ENCODE peak calls at places on chromosomes 5 and 9, in eight cellular contexts. V is suprapubic skin, E is GM12892, W is esophagus muscularis mucosa, M is GM12891, G is transverse colon, F is HCT116, N is sigmoid colon. J is an unnamed sample.

GRCh38 chr9:98207606-98208005 is 15.2 kb upstream of the CORO2A start:
- DNase-seq in N (no peak), G (no peak), F (no peak), M (no peak), E (no peak), W (no peak), V (no peak), J (no peak)

GRCh38 chr5:157116483-157116954 is 7.7 kb upstream of the HAVCR2 start:
- DNase-seq in M (no peak), G (no peak), V (no peak), E (peak), W (no peak), F (no peak), N (no peak), J (no peak)

GRCh38 chr5:141889282-141889871 is 11.2 kb upstream of the PCDH1 start:
- DNase-seq in V (no peak), N (no peak), F (no peak), E (no peak), M (no peak), G (no peak), W (no peak), J (no peak)

GRCh38 chr9:134052491-134052890 is 15.3 kb downstream of the BRD3 start:
- DNase-seq in E (no peak), M (no peak), F (no peak), N (peak), G (no peak), V (no peak), W (no peak), J (no peak)

GRCh38 chr5:175384724-175385552 is 59.0 kb downstream of the DRD1 start:
- DNase-seq in F (no peak), N (no peak), E (no peak), G (no peak), W (peak), V (no peak), M (no peak), J (no peak)

GRCh38 chr9:79362100-79363081 is 209.4 kb upstream of the TLE4 start:
- DNase-seq in E (no peak), G (no peak), N (no peak), W (no peak), F (no peak), M (no peak), V (no peak), J (no peak)

GRCh38 chr5:74310386-74310785 is 330.1 kb downstream of the ENC1 start:
- DNase-seq in E (no peak), F (no peak), V (no peak), M (no peak), N (no peak), G (no peak), W (no peak), J (no peak)

GRCh38 chr5:142156839-142157463 is 48.4 kb downstream of the NDFIP1 start:
- DNase-seq in G (no peak), V (no peak), F (no peak), N (no peak), M (no peak), E (no peak), W (no peak), J (no peak)

GRCh38 chr9:134175808-134176598 is 11.6 kb upstream of the RNU6ATAC start:
- DNase-seq in N (no peak), E (no peak), F (no peak), V (peak), W (no peak), M (no peak), G (no peak), J (no peak)

GRCh38 chr9:137467161-137467581 is 8.0 kb upstream of the NSMF start:
- DNase-seq in E (no peak), G (no peak), V (no peak), W (no peak), F (no peak), N (no peak), M (no peak), J (no peak)
- TF ChIP-seq POLR2AphosphoS5 in E (no peak), G (no peak), V (no peak), W (no peak), F (no peak), N (no peak), M (no peak), J (no peak)

GRCh38 chr9:88536951-88537742 is 2.2 kb downstream of the NXNL2 start:
- DNase-seq in G (no peak), F (no peak), M (no peak), W (no peak), N (no peak), V (no peak), E (no peak), J (no peak)

GRCh38 chr9:88535932-88536324 is 950 bp downstream of the NXNL2 start:
- DNase-seq in M (no peak), N (peak), E (no peak), F (no peak), W (no peak), G (no peak), V (peak), J (no peak)

GRCh38 chr9:88534456-88535225 is at the start of gene NXNL2:
- DNase-seq in M (no peak), W (peak), N (peak), G (peak), E (no peak), V (peak), F (peak), J (no peak)

GRCh38 chr9:88533951-88534455 is 975 bp upstream of the NXNL2 start:
- DNase-seq in M (no peak), V (no peak), G (peak), F (no peak), N (peak), E (no peak), W (no peak), J (no peak)

DNA sequence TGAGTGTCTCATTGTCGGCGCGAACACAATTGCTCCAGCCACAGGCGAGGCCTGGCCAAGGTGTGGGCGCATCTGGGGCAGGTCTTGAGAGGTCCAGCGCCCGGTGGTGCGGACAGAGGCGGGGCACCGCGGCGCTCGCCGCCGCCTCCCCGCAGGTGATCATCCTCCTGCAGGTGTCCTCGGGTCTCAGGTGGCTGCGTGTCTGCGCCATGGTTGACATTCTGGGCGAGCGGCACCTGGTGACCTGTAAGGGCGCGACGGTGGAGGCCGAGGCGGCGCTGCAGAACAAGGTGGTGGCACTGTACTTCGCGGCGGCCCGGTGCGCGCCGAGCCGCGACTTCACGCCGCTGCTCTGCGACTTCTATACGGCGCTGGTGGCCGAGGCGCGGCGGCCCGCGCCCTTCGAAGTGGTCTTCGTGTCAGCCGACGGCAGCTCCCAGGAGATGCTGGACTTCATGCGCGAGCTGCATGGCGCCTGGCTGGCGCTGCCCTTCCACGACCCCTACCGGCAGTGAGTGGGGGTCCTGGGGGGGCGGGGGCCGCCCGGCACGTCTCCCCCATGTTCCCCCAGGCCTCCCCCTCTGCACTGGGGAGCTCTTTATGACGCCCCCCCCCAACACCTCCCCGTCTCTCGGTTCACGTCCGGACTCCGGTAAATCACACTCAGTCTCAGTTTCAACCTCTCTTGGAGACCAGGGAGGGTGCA is 401 bp downstream of the NXNL2 start:
- DNase-seq in M (no peak), W (no peak), N (no peak), E (no peak), G (peak), V (no peak), F (no peak), J (no peak)
- TF ChIP-seq POLR2AphosphoS5 in M (no peak), W (no peak), N (no peak), E (no peak), G (no peak), V (no peak), F (no peak), J (no peak)

GRCh38 chr5:26649000-26649399 is 389.4 kb downstream of the CDH9 start:
- DNase-seq in F (no peak), V (no peak), N (no peak), M (no peak), G (no peak), E (no peak), W (no peak), J (no peak)

DNA sequence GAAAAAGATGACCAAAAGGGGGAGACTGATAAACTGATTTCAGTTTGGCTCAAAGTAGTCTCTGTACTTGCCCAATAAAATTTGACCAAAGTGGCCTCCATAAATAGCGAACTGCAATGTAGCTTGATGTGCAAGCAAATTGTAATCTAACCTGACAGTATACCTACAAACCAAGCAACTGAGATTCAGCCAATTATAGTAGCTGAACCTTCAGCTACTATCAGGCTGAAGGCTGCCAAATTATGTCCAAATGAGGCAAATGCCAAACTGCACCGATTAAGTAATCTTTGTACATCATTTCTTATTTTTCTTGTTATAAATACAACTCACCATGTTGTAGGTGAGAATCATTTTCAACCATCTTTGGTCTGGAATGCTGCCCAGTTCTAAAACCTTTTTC is 390.6 kb downstream of the CDH9 start:
- DNase-seq in G (no peak), V (no peak), F (no peak), N (no peak), E (no peak), M (no peak), W (no peak), J (no peak)
- TF ChIP-seq POLR2AphosphoS5 in G (no peak), V (no peak), F (no peak), N (no peak), E (no peak), M (no peak), W (no peak), J (no peak)

GRCh38 chr9:99387416-99387815 is 165.3 kb downstream of the SEC61B start:
- DNase-seq in G (no peak), V (no peak), W (no peak), M (no peak), E (no peak), F (no peak), N (no peak), J (no peak)
- TF ChIP-seq POLR2AphosphoS5 in G (no peak), V (no peak), W (no peak), M (no peak), E (no peak), F (no peak), N (no peak), J (no peak)

GRCh38 chr9:89476546-89476945 is 21.4 kb downstream of the SEMA4D start:
- DNase-seq in N (peak), F (no peak), V (no peak), G (no peak), M (no peak), E (no peak), W (no peak), J (no peak)

GRCh38 chr9:89471390-89471789 is 26.5 kb downstream of the SEMA4D start:
- DNase-seq in E (no peak), M (no peak), V (no peak), G (no peak), F (no peak), N (peak), W (no peak), J (no peak)

GRCh38 chr9:89475891-89476440 is 21.9 kb downstream of the SEMA4D start:
- DNase-seq in G (no peak), V (no peak), M (no peak), F (no peak), E (no peak), N (peak), W (no peak), J (no peak)

GRCh38 chr9:89474939-89475338 is 23.0 kb downstream of the SEMA4D start:
- DNase-seq in M (no peak), F (no peak), N (peak), V (no peak), W (no peak), G (no peak), E (no peak), J (no peak)

GRCh38 chr9:89473762-89474469 is 24.0 kb downstream of the SEMA4D start:
- DNase-seq in W (no peak), E (no peak), V (no peak), M (no peak), F (no peak), N (peak), G (no peak), J (no peak)
- TF ChIP-seq POLR2AphosphoS5 in W (no peak), E (no peak), V (no peak), M (no peak), F (no peak), N (no peak), G (peak), J (no peak)

GRCh38 chr9:16729656-16730055 is 140.8 kb downstream of the BNC2 start:
- DNase-seq in M (no peak), V (no peak), F (no peak), G (no peak), W (no peak), N (no peak), E (no peak), J (no peak)
- TF ChIP-seq POLR2AphosphoS5 in M (no peak), V (no peak), F (no peak), G (no peak), W (peak), N (no peak), E (no peak), J (no peak)

DNA sequence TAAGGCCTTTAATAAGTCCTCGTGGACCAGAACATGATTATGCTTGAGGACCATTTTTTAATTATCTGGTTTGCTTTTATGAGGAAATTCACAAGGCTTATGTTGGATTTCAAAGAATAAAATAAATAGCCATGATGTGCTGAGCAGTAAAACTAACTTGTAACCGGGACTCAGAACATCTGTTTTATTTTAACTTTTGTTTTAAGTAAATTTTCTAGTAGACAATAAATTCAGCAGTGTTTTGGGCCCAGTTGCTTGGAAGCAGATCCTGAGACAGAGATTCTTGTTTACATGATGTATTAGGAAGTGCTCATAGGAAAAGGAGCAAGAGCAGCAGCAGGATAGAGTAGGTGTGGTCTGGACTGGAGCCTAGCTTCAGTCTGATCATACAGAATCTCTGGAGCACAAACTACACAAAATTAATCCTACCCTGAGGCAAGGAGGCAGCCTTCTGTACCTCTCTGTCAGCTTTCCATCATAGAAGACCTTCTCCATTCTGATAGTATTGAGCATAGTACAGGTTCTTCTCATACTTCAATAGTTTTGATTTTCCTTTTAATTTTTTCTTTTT is 139.2 kb upstream of the CCNH start:
- DNase-seq in N (peak), F (no peak), E (no peak), G (no peak), M (no peak), W (no peak), V (no peak), J (no peak)
- TF ChIP-seq POLR2AphosphoS5 in N (peak), F (no peak), E (no peak), G (peak), M (no peak), W (no peak), V (no peak), J (no peak)

DNA sequence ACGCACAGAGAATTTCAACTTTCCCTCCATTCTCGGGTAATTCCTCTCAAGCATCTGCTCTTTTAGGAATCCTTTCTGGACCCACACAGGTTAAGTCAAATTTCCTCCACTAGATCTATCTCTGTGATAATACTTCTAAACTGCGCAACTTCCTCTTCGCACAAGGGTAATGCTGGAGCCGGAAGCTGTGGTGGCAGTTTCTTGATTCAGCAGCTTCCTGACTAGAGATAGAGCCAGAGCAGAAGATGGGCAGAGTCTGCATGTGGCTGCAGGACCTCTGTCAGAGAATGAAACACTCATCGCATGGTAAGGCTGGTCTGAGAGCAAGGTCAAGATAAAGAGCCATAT is 11.1 kb upstream of the CDC42SE2 start:
- DNase-seq in E (no peak), G (peak), M (no peak), V (no peak), N (peak), F (no peak), W (no peak), J (no peak)
- TF ChIP-seq POLR2AphosphoS5 in E (peak), G (peak), M (no peak), V (no peak), N (no peak), F (no peak), W (peak), J (no peak)

GRCh38 chr5:173314166-173314952 is 13.9 kb downstream of the STC2 start:
- DNase-seq in W (no peak), E (no peak), M (no peak), N (no peak), V (peak), F (no peak), G (no peak), J (no peak)
- TF ChIP-seq POLR2AphosphoS5 in W (no peak), E (peak), M (no peak), N (no peak), V (no peak), F (peak), G (no peak), J (peak)